ENCODE peak calls at places on chromosome 11, in ten cellular contexts. One of them, this sample, is unnamed.

GRCh38 chr11:78416285-78417174 is 1.1 kb downstream of the GAB2 start:
- DNase-seq in heart left ventricle: peak
- DNase-seq in bronchial epithelial cell: peak
- DNase-seq in stimulated activated naive CD4-positive, alpha-beta T cell: peak
- DNase-seq in GM04503: peak
- DNase-seq in kidney tubule cell: peak
- DNase-seq in mucosa of descending colon: peak
- DNase-seq in fibroblast of lung: peak
- DNase-seq in effector CD4-positive, alpha-beta T cell: peak
- DNase-seq in SK-MEL-5: peak
- DNase-seq in this sample: peak

GRCh38 chr11:40514124-40514523 is 945.3 kb downstream of the LRRC4C start:
- DNase-seq in kidney tubule cell: peak
- DNase-seq in mucosa of descending colon: no peak
- DNase-seq in SK-MEL-5: no peak
- DNase-seq in heart left ventricle: no peak
- DNase-seq in fibroblast of lung: peak
- DNase-seq in stimulated activated naive CD4-positive, alpha-beta T cell: no peak
- DNase-seq in bronchial epithelial cell: peak
- DNase-seq in effector CD4-positive, alpha-beta T cell: no peak
- DNase-seq in GM04503: no peak
- DNase-seq in this sample: no peak

GRCh38 chr11:122344281-122344680 is 228.3 kb upstream of the BLID start:
- DNase-seq in effector CD4-positive, alpha-beta T cell: no peak
- DNase-seq in SK-MEL-5: no peak
- DNase-seq in heart left ventricle: no peak
- DNase-seq in kidney tubule cell: no peak
- DNase-seq in GM04503: peak
- DNase-seq in mucosa of descending colon: no peak
- DNase-seq in bronchial epithelial cell: peak
- DNase-seq in fibroblast of lung: peak
- DNase-seq in stimulated activated naive CD4-positive, alpha-beta T cell: no peak
- DNase-seq in this sample: no peak

GRCh38 chr11:17747131-17747955 is 12.8 kb downstream of the KCNC1 start:
- DNase-seq in bronchial epithelial cell: no peak
- DNase-seq in stimulated activated naive CD4-positive, alpha-beta T cell: no peak
- DNase-seq in heart left ventricle: peak
- DNase-seq in SK-MEL-5: no peak
- DNase-seq in fibroblast of lung: no peak
- DNase-seq in mucosa of descending colon: peak
- DNase-seq in kidney tubule cell: no peak
- DNase-seq in GM04503: no peak
- DNase-seq in effector CD4-positive, alpha-beta T cell: no peak
- DNase-seq in this sample: no peak

GRCh38 chr11:72072348-72072747 is 8.0 kb downstream of the NUMA1 start:
- DNase-seq in fibroblast of lung: peak
- DNase-seq in heart left ventricle: no peak
- DNase-seq in mucosa of descending colon: no peak
- DNase-seq in stimulated activated naive CD4-positive, alpha-beta T cell: no peak
- DNase-seq in GM04503: peak
- DNase-seq in kidney tubule cell: peak
- DNase-seq in SK-MEL-5: no peak
- DNase-seq in effector CD4-positive, alpha-beta T cell: no peak
- DNase-seq in bronchial epithelial cell: peak
- DNase-seq in this sample: no peak

GRCh38 chr11:57751676-57752253 is at the start of gene BTBD18:
- DNase-seq in SK-MEL-5: peak
- DNase-seq in stimulated activated naive CD4-positive, alpha-beta T cell: no peak
- DNase-seq in kidney tubule cell: peak
- DNase-seq in GM04503: no peak
- DNase-seq in bronchial epithelial cell: peak
- DNase-seq in fibroblast of lung: peak
- DNase-seq in effector CD4-positive, alpha-beta T cell: no peak
- DNase-seq in mucosa of descending colon: no peak
- DNase-seq in heart left ventricle: peak
- DNase-seq in this sample: no peak

GRCh38 chr11:45161252-45162063 is 15.0 kb downstream of the PRDM11 start:
- DNase-seq in fibroblast of lung: no peak
- DNase-seq in effector CD4-positive, alpha-beta T cell: no peak
- DNase-seq in GM04503: no peak
- DNase-seq in heart left ventricle: peak
- DNase-seq in SK-MEL-5: no peak
- DNase-seq in mucosa of descending colon: no peak
- DNase-seq in kidney tubule cell: no peak
- DNase-seq in stimulated activated naive CD4-positive, alpha-beta T cell: no peak
- DNase-seq in bronchial epithelial cell: no peak
- DNase-seq in this sample: no peak

GRCh38 chr11:6612816-6613136 is 760 bp upstream of the TAF10 start:
- DNase-seq in heart left ventricle: no peak
- DNase-seq in fibroblast of lung: no peak
- DNase-seq in SK-MEL-5: peak
- DNase-seq in bronchial epithelial cell: no peak
- DNase-seq in effector CD4-positive, alpha-beta T cell: no peak
- DNase-seq in mucosa of descending colon: peak
- DNase-seq in kidney tubule cell: no peak
- DNase-seq in GM04503: no peak
- DNase-seq in stimulated activated naive CD4-positive, alpha-beta T cell: no peak
- DNase-seq in this sample: no peak

GRCh38 chr11:39365809-39366436 is 2093.5 kb downstream of the LRRC4C start:
- DNase-seq in heart left ventricle: no peak
- DNase-seq in bronchial epithelial cell: peak
- DNase-seq in effector CD4-positive, alpha-beta T cell: no peak
- DNase-seq in mucosa of descending colon: no peak
- DNase-seq in kidney tubule cell: peak
- DNase-seq in GM04503: no peak
- DNase-seq in stimulated activated naive CD4-positive, alpha-beta T cell: no peak
- DNase-seq in SK-MEL-5: peak
- DNase-seq in fibroblast of lung: peak
- DNase-seq in this sample: no peak

GRCh38 chr11:1832989-1833365 is 1.8 kb upstream of the SYT8 start:
- DNase-seq in SK-MEL-5: no peak
- DNase-seq in stimulated activated naive CD4-positive, alpha-beta T cell: no peak
- DNase-seq in fibroblast of lung: no peak
- DNase-seq in heart left ventricle: peak
- DNase-seq in bronchial epithelial cell: no peak
- DNase-seq in effector CD4-positive, alpha-beta T cell: no peak
- DNase-seq in GM04503: no peak
- DNase-seq in mucosa of descending colon: peak
- DNase-seq in kidney tubule cell: no peak
- DNase-seq in this sample: no peak

GRCh38 chr11:124656759-124657627 is 16.5 kb downstream of the SIAE start:
- DNase-seq in GM04503: no peak
- DNase-seq in fibroblast of lung: peak
- DNase-seq in stimulated activated naive CD4-positive, alpha-beta T cell: no peak
- DNase-seq in kidney tubule cell: peak
- DNase-seq in bronchial epithelial cell: peak
- DNase-seq in SK-MEL-5: no peak
- DNase-seq in mucosa of descending colon: no peak
- DNase-seq in heart left ventricle: no peak
- DNase-seq in effector CD4-positive, alpha-beta T cell: no peak
- DNase-seq in this sample: no peak

GRCh38 chr11:117473692-117474091 is 146.0 kb downstream of the CEP164 start:
- DNase-seq in bronchial epithelial cell: peak
- DNase-seq in kidney tubule cell: peak
- DNase-seq in heart left ventricle: no peak
- DNase-seq in SK-MEL-5: no peak
- DNase-seq in stimulated activated naive CD4-positive, alpha-beta T cell: no peak
- DNase-seq in mucosa of descending colon: no peak
- DNase-seq in effector CD4-positive, alpha-beta T cell: no peak
- DNase-seq in GM04503: no peak
- DNase-seq in fibroblast of lung: no peak
- DNase-seq in this sample: no peak

GRCh38 chr11:77155082-77155475 is 27.0 kb downstream of the MYO7A start:
- DNase-seq in SK-MEL-5: no peak
- DNase-seq in GM04503: no peak
- DNase-seq in effector CD4-positive, alpha-beta T cell: no peak
- DNase-seq in heart left ventricle: no peak
- DNase-seq in mucosa of descending colon: no peak
- DNase-seq in kidney tubule cell: no peak
- DNase-seq in stimulated activated naive CD4-positive, alpha-beta T cell: no peak
- DNase-seq in fibroblast of lung: no peak
- DNase-seq in bronchial epithelial cell: no peak
- DNase-seq in this sample: no peak

GRCh38 chr11:75867778-75868374 is 52.9 kb downstream of the UVRAG start:
- DNase-seq in stimulated activated naive CD4-positive, alpha-beta T cell: peak
- DNase-seq in heart left ventricle: no peak
- DNase-seq in SK-MEL-5: peak
- DNase-seq in kidney tubule cell: peak
- DNase-seq in mucosa of descending colon: no peak
- DNase-seq in fibroblast of lung: peak
- DNase-seq in bronchial epithelial cell: peak
- DNase-seq in effector CD4-positive, alpha-beta T cell: peak
- DNase-seq in GM04503: peak
- DNase-seq in this sample: peak

GRCh38 chr11:1834132-1834610 is 619 bp upstream of the SYT8 start:
- DNase-seq in stimulated activated naive CD4-positive, alpha-beta T cell: no peak
- DNase-seq in kidney tubule cell: peak
- DNase-seq in fibroblast of lung: no peak
- DNase-seq in heart left ventricle: peak
- DNase-seq in mucosa of descending colon: peak
- DNase-seq in SK-MEL-5: no peak
- DNase-seq in GM04503: no peak
- DNase-seq in bronchial epithelial cell: peak
- DNase-seq in effector CD4-positive, alpha-beta T cell: no peak
- DNase-seq in this sample: no peak

GRCh38 chr11:116605543-116605942 is 167.2 kb downstream of the BUD13 start:
- DNase-seq in effector CD4-positive, alpha-beta T cell: no peak
- DNase-seq in SK-MEL-5: peak
- DNase-seq in heart left ventricle: peak
- DNase-seq in bronchial epithelial cell: peak
- DNase-seq in mucosa of descending colon: peak
- DNase-seq in stimulated activated naive CD4-positive, alpha-beta T cell: no peak
- DNase-seq in fibroblast of lung: peak
- DNase-seq in GM04503: no peak
- DNase-seq in kidney tubule cell: peak
- DNase-seq in this sample: no peak

GRCh38 chr11:34214961-34215805 is 109.8 kb downstream of the NAT10 start:
- DNase-seq in fibroblast of lung: peak
- DNase-seq in GM04503: peak
- DNase-seq in heart left ventricle: no peak
- DNase-seq in effector CD4-positive, alpha-beta T cell: peak
- DNase-seq in bronchial epithelial cell: peak
- DNase-seq in mucosa of descending colon: no peak
- DNase-seq in kidney tubule cell: peak
- DNase-seq in stimulated activated naive CD4-positive, alpha-beta T cell: no peak
- DNase-seq in SK-MEL-5: peak
- DNase-seq in this sample: no peak

GRCh38 chr11:30889116-30889765 is 303.1 kb upstream of the MPPED2 start:
- DNase-seq in mucosa of descending colon: no peak
- DNase-seq in effector CD4-positive, alpha-beta T cell: no peak
- DNase-seq in GM04503: no peak
- DNase-seq in SK-MEL-5: no peak
- DNase-seq in stimulated activated naive CD4-positive, alpha-beta T cell: no peak
- DNase-seq in fibroblast of lung: peak
- DNase-seq in heart left ventricle: no peak
- DNase-seq in bronchial epithelial cell: peak
- DNase-seq in kidney tubule cell: peak
- DNase-seq in this sample: no peak

GRCh38 chr11:120021978-120022377 is 115.9 kb downstream of the TRIM29 start:
- DNase-seq in bronchial epithelial cell: no peak
- DNase-seq in kidney tubule cell: no peak
- DNase-seq in SK-MEL-5: no peak
- DNase-seq in heart left ventricle: no peak
- DNase-seq in GM04503: no peak
- DNase-seq in mucosa of descending colon: no peak
- DNase-seq in effector CD4-positive, alpha-beta T cell: no peak
- DNase-seq in stimulated activated naive CD4-positive, alpha-beta T cell: no peak
- DNase-seq in fibroblast of lung: no peak
- DNase-seq in this sample: no peak

GRCh38 chr11:45756384-45757010 is 48.5 kb upstream of the SLC35C1 start:
- DNase-seq in GM04503: no peak
- DNase-seq in effector CD4-positive, alpha-beta T cell: no peak
- DNase-seq in stimulated activated naive CD4-positive, alpha-beta T cell: no peak
- DNase-seq in kidney tubule cell: no peak
- DNase-seq in bronchial epithelial cell: no peak
- DNase-seq in SK-MEL-5: no peak
- DNase-seq in fibroblast of lung: no peak
- DNase-seq in heart left ventricle: no peak
- DNase-seq in mucosa of descending colon: no peak
- DNase-seq in this sample: no peak

GRCh38 chr11:61955416-61956135 is 5.4 kb downstream of the BEST1 start:
- DNase-seq in SK-MEL-5: no peak
- DNase-seq in GM04503: no peak
- DNase-seq in fibroblast of lung: no peak
- DNase-seq in stimulated activated naive CD4-positive, alpha-beta T cell: peak
- DNase-seq in bronchial epithelial cell: no peak
- DNase-seq in kidney tubule cell: no peak
- DNase-seq in heart left ventricle: peak
- DNase-seq in effector CD4-positive, alpha-beta T cell: no peak
- DNase-seq in mucosa of descending colon: peak
- DNase-seq in this sample: peak

GRCh38 chr11:117717485-117718314 is 79.3 kb downstream of the DSCAML1 start:
- DNase-seq in stimulated activated naive CD4-positive, alpha-beta T cell: no peak
- DNase-seq in GM04503: no peak
- DNase-seq in bronchial epithelial cell: peak
- DNase-seq in fibroblast of lung: no peak
- DNase-seq in kidney tubule cell: peak
- DNase-seq in effector CD4-positive, alpha-beta T cell: no peak
- DNase-seq in SK-MEL-5: no peak
- DNase-seq in heart left ventricle: peak
- DNase-seq in mucosa of descending colon: peak
- DNase-seq in this sample: no peak

GRCh38 chr11:3902441-3902840 is 47.0 kb downstream of the STIM1 start:
- DNase-seq in effector CD4-positive, alpha-beta T cell: no peak
- DNase-seq in kidney tubule cell: no peak
- DNase-seq in fibroblast of lung: no peak
- DNase-seq in bronchial epithelial cell: no peak
- DNase-seq in mucosa of descending colon: no peak
- DNase-seq in stimulated activated naive CD4-positive, alpha-beta T cell: no peak
- DNase-seq in SK-MEL-5: no peak
- DNase-seq in GM04503: no peak
- DNase-seq in heart left ventricle: no peak
- DNase-seq in this sample: no peak

GRCh38 chr11:14417975-14418374 is 59.0 kb upstream of the RRAS2 start:
- DNase-seq in mucosa of descending colon: no peak
- DNase-seq in kidney tubule cell: no peak
- DNase-seq in heart left ventricle: no peak
- DNase-seq in SK-MEL-5: no peak
- DNase-seq in fibroblast of lung: peak
- DNase-seq in stimulated activated naive CD4-positive, alpha-beta T cell: no peak
- DNase-seq in GM04503: no peak
- DNase-seq in bronchial epithelial cell: no peak
- DNase-seq in effector CD4-positive, alpha-beta T cell: no peak
- DNase-seq in this sample: no peak

GRCh38 chr11:31022080-31022479 is 347.5 kb downstream of the DCDC1 start:
- DNase-seq in SK-MEL-5: no peak
- DNase-seq in GM04503: no peak
- DNase-seq in fibroblast of lung: no peak
- DNase-seq in effector CD4-positive, alpha-beta T cell: no peak
- DNase-seq in bronchial epithelial cell: no peak
- DNase-seq in stimulated activated naive CD4-positive, alpha-beta T cell: no peak
- DNase-seq in kidney tubule cell: no peak
- DNase-seq in mucosa of descending colon: no peak
- DNase-seq in heart left ventricle: no peak
- DNase-seq in this sample: no peak

GRCh38 chr11:17207317-17208256 is at the start of gene PIK3C2A:
- DNase-seq in heart left ventricle: peak
- DNase-seq in mucosa of descending colon: peak
- DNase-seq in effector CD4-positive, alpha-beta T cell: peak
- DNase-seq in stimulated activated naive CD4-positive, alpha-beta T cell: peak
- DNase-seq in SK-MEL-5: peak
- DNase-seq in fibroblast of lung: peak
- DNase-seq in GM04503: peak
- DNase-seq in bronchial epithelial cell: peak
- DNase-seq in kidney tubule cell: peak
- DNase-seq in this sample: peak

GRCh38 chr11:30749268-30749667 is 163.1 kb upstream of the MPPED2 start:
- DNase-seq in effector CD4-positive, alpha-beta T cell: no peak
- DNase-seq in heart left ventricle: no peak
- DNase-seq in fibroblast of lung: no peak
- DNase-seq in stimulated activated naive CD4-positive, alpha-beta T cell: no peak
- DNase-seq in SK-MEL-5: no peak
- DNase-seq in mucosa of descending colon: no peak
- DNase-seq in GM04503: no peak
- DNase-seq in bronchial epithelial cell: no peak
- DNase-seq in kidney tubule cell: no peak
- DNase-seq in this sample: no peak

GRCh38 chr11:87223816-87224215 is 186.1 kb downstream of the TMEM135 start:
- DNase-seq in GM04503: peak
- DNase-seq in effector CD4-positive, alpha-beta T cell: no peak
- DNase-seq in bronchial epithelial cell: no peak
- DNase-seq in stimulated activated naive CD4-positive, alpha-beta T cell: no peak
- DNase-seq in fibroblast of lung: peak
- DNase-seq in heart left ventricle: no peak
- DNase-seq in kidney tubule cell: no peak
- DNase-seq in mucosa of descending colon: no peak
- DNase-seq in SK-MEL-5: no peak
- DNase-seq in this sample: no peak

This sample was measured in naive thymus-derived CD4-positive, alpha-beta T cell.